ENCODE peak calls at places on chromosomes 16 and 17, in nine cellular contexts. P, M, G, I, O, Z, V, J and A are unnamed samples.

GRCh38 chr16:81523387-81524115 is 78.9 kb downstream of the CMIP start:
- DNase-seq in Z (no peak), O (no peak), M (peak), V (no peak), I (no peak), J (peak), P (no peak), G (no peak), A (peak)

GRCh38 chr16:3536271-3536671 is 35.5 kb downstream of the CLUAP1 start:
- DNase-seq in G (no peak), P (no peak), Z (no peak), V (no peak), M (peak), I (no peak), J (peak), O (no peak), A (no peak)

GRCh38 chr16:86945166-86945900 is 367.0 kb downstream of the FOXL1 start:
- DNase-seq in O (no peak), V (no peak), J (no peak), G (no peak), I (no peak), M (no peak), P (no peak), Z (no peak), A (no peak)

GRCh38 chr17:34163681-34164080 is 91.4 kb upstream of the CCL2 start:
- DNase-seq in O (peak), P (no peak), J (peak), G (no peak), V (no peak), M (peak), Z (no peak), I (peak), A (no peak)

GRCh38 chr16:75376475-75376907 is 56.8 kb downstream of the CFDP1 start:
- DNase-seq in I (no peak), O (no peak), G (no peak), J (no peak), P (no peak), Z (no peak), V (no peak), M (no peak), A (peak)

GRCh38 chr16:9541723-9542122 is 450.3 kb downstream of the HAPSTR1 start:
- DNase-seq in M (no peak), Z (no peak), V (no peak), P (no peak), I (no peak), J (no peak), O (no peak), G (no peak), A (no peak)

GRCh38 chr17:59743842-59744241 is 36.4 kb downstream of the VMP1 start:
- DNase-seq in M (no peak), G (no peak), V (no peak), I (no peak), Z (no peak), O (no peak), J (no peak), P (no peak), A (no peak)

GRCh38 chr16:53692146-53692545 is 11.5 kb downstream of the RPGRIP1L start:
- DNase-seq in O (no peak), P (no peak), Z (no peak), I (no peak), G (peak), J (no peak), V (no peak), M (no peak), A (no peak)

GRCh38 chr16:89058812-89059211 is 34.8 kb upstream of the ACSF3 start:
- DNase-seq in P (no peak), I (no peak), G (no peak), M (no peak), O (no peak), J (no peak), Z (no peak), V (no peak), A (no peak)
- TF ChIP-seq CTCF in P (no peak), I (no peak), G (no peak), M (no peak), O (no peak), J (no peak), Z (no peak), V (no peak), A (no peak)

GRCh38 chr17:44987194-44987882 is 19.2 kb upstream of the C1QL1 start:
- DNase-seq in Z (no peak), V (no peak), O (no peak), J (no peak), M (no peak), P (no peak), I (no peak), G (peak), A (no peak)

GRCh38 chr17:44987883-44988195 is 19.7 kb upstream of the C1QL1 start:
- DNase-seq in O (no peak), M (no peak), P (no peak), I (no peak), Z (no peak), G (no peak), J (no peak), V (no peak), A (no peak)

GRCh38 chr17:44989552-44990138 is 21.5 kb upstream of the C1QL1 start:
- DNase-seq in O (peak), J (no peak), G (no peak), M (no peak), Z (no peak), I (no peak), P (no peak), V (no peak), A (no peak)

GRCh38 chr17:44990994-44991393 is 22.9 kb upstream of the C1QL1 start:
- DNase-seq in V (no peak), I (no peak), Z (no peak), M (no peak), P (no peak), J (no peak), G (no peak), O (no peak), A (no peak)

GRCh38 chr17:44988256-44988942 is 20.3 kb upstream of the C1QL1 start:
- DNase-seq in O (peak), P (no peak), G (no peak), M (no peak), V (peak), I (no peak), J (no peak), Z (no peak), A (no peak)
- TF ChIP-seq CTCF in O (no peak), P (no peak), G (no peak), M (no peak), V (no peak), I (no peak), J (no peak), Z (no peak), A (no peak)

DNA sequence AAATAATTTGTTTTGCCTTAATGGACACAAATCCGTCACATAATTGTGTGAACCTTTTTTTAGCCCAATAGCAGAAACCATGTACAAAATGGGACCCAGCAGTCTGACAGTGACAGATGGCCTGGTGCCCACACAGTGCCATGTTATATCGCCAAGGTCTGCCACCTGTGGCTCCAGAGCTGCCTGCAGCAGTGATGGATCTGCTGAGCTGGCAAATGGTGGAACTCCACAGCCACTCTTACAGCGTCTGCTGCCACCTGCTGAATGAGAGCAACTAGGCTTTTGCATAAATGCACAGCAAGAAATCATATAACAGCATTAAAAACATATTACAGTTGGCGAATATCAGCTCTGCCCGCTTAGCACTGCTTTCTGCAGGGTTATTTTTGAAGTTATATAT is 59.4 kb downstream of the NUP93 start:
- DNase-seq in M (peak), J (peak), P (no peak), I (peak), V (no peak), Z (peak), O (peak), G (no peak), A (no peak)
- TF ChIP-seq CTCF in M (peak), J (peak), P (peak), I (peak), V (no peak), Z (peak), O (peak), G (no peak), A (no peak)

GRCh38 chr17:31736855-31737625 is 122.0 kb downstream of the COPRS start:
- DNase-seq in V (no peak), Z (no peak), J (no peak), I (no peak), O (no peak), M (no peak), G (no peak), P (no peak), A (no peak)
- TF ChIP-seq CTCF in V (no peak), Z (no peak), J (no peak), I (no peak), O (no peak), M (no peak), G (no peak), P (no peak), A (no peak)

DNA sequence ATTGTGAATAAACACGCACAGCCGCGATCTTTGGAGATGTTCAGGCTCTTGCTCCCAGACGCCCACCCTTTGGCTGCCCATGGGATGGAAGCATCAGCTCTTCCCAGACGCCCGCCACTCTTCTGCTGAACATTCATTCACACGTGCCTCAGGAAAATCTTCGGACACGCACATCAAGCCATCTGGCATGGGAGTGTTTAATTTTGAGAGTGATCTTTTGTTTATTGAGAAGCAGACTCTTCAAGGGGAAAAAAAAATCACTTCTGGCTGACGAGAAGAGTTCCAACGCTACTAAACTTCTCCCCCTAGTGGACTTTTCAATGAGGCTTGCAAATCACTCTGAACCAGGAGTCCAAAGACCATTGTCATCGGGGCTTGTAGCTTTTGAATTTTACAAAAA is 62.0 kb upstream of the NUDT7 start:
- DNase-seq in I (peak), J (peak), Z (no peak), G (no peak), P (no peak), O (peak), M (peak), V (no peak), A (no peak)
- TF ChIP-seq CTCF in I (peak), J (peak), Z (peak), G (peak), P (peak), O (peak), M (peak), V (peak), A (no peak)

DNA sequence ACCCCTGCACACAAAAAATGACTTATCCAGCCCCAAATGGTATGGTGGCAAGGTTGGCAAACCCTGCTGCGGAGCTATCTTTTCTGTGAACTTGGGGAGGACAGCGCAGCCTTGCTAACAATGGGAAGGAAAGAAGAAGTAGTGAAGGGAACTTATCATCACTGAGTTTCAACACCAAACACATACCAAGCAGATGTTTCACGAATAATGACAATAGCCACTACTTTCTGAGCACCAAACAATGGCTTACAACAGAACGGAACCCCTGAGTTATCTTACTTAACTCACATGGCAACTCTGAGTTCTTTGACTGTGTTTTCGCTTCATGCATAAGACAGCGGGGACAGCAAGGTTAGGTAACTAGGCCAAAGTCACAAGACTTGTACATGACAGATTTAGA is 148.9 kb downstream of the XYLT1 start:
- DNase-seq in J (no peak), M (no peak), G (no peak), Z (no peak), V (no peak), I (no peak), P (no peak), O (no peak), A (no peak)
- TF ChIP-seq CTCF in J (no peak), M (no peak), G (no peak), Z (no peak), V (no peak), I (no peak), P (no peak), O (no peak), A (no peak)

GRCh38 chr17:3659541-3660111 is 8.8 kb downstream of the TAX1BP3 start:
- DNase-seq in G (no peak), P (peak), O (no peak), J (peak), Z (no peak), V (no peak), I (no peak), M (peak), A (peak)
- TF ChIP-seq CTCF in G (no peak), P (no peak), O (no peak), J (peak), Z (no peak), V (no peak), I (no peak), M (no peak), A (no peak)